ENCODE peak calls at places on chromosomes 7 and 10, in nine cellular contexts. F is brain microvascular endothelial cell; W is colonic mucosa; H is adrenal gland; C is CD4-positive, alpha-beta memory T cell; L is cardiac muscle cell; B is esophagus squamous epithelium; R is neuronal stem cell; T is upper lobe of right lung. Y is an unnamed sample.

GRCh38 chr10:32941357-32941756 is 16.7 kb downstream of the ITGB1 start:
- DNase-seq in F (no peak), L (no peak), W (no peak), B (no peak), C (no peak), T (no peak), H (no peak), R (no peak), Y (no peak)

GRCh38 chr10:26043469-26043868 is 109.4 kb downstream of the MYO3A start:
- DNase-seq in C (no peak), H (no peak), W (no peak), T (no peak), B (no peak), F (no peak), R (no peak), L (no peak), Y (no peak)

GRCh38 chr7:99379043-99379577 is 4.6 kb downstream of the ARPC1B start:
- DNase-seq in R (no peak), C (peak; percentile 58), H (peak; percentile 59), T (no peak), W (peak; percentile 54), L (peak; percentile 94), B (no peak), F (peak; percentile 85), Y (peak; percentile 16)

GRCh38 chr10:11782793-11783557 is 40.2 kb upstream of the PROSER2 start:
- DNase-seq in L (peak; percentile 71), R (peak; percentile 56), W (no peak), C (peak; percentile 16), T (peak; percentile 20), H (no peak), F (peak; percentile 39), B (no peak), Y (peak; percentile 49)

GRCh38 chr10:122051609-122052385 is 62.8 kb downstream of the TACC2 start:
- DNase-seq in W (peak; percentile 72), B (no peak), C (no peak), H (peak; percentile 77), R (peak; percentile 23), F (peak; percentile 54), T (peak; percentile 76), L (peak; percentile 77), Y (no peak)

GRCh38 chr10:50501478-50501877 is 122.3 kb downstream of the SGMS1 start:
- DNase-seq in H (no peak), W (no peak), B (no peak), C (no peak), R (no peak), F (no peak), T (no peak), L (peak; percentile 47), Y (no peak)

GRCh38 chr7:15921576-15921975 is 235.1 kb upstream of the MEOX2 start:
- DNase-seq in R (no peak), T (no peak), L (no peak), W (no peak), C (no peak), B (no peak), H (no peak), F (peak; percentile 9), Y (no peak)

GRCh38 chr10:111093741-111094380 is 17.0 kb downstream of the ADRA2A start:
- DNase-seq in F (peak; percentile 69), T (no peak), H (no peak), R (no peak), L (peak; percentile 22), B (no peak), C (no peak), W (no peak), Y (no peak)

GRCh38 chr10:112294169-112294568 is 11.0 kb downstream of the TECTB start:
- DNase-seq in H (no peak), C (no peak), B (no peak), R (no peak), W (no peak), F (no peak), T (no peak), L (no peak), Y (no peak)

GRCh38 chr10:112299456-112299855 is 16.3 kb downstream of the TECTB start:
- DNase-seq in B (no peak), R (no peak), F (no peak), H (no peak), T (no peak), W (no peak), C (no peak), L (no peak), Y (no peak)

GRCh38 chr10:112298581-112298980 is 15.4 kb downstream of the TECTB start:
- DNase-seq in F (no peak), H (no peak), W (no peak), L (no peak), T (no peak), C (no peak), R (no peak), B (no peak), Y (no peak)

GRCh38 chr10:112296908-112297331 is 13.7 kb downstream of the TECTB start:
- DNase-seq in H (no peak), B (no peak), W (no peak), R (no peak), L (no peak), C (no peak), F (no peak), T (no peak), Y (no peak)

DNA sequence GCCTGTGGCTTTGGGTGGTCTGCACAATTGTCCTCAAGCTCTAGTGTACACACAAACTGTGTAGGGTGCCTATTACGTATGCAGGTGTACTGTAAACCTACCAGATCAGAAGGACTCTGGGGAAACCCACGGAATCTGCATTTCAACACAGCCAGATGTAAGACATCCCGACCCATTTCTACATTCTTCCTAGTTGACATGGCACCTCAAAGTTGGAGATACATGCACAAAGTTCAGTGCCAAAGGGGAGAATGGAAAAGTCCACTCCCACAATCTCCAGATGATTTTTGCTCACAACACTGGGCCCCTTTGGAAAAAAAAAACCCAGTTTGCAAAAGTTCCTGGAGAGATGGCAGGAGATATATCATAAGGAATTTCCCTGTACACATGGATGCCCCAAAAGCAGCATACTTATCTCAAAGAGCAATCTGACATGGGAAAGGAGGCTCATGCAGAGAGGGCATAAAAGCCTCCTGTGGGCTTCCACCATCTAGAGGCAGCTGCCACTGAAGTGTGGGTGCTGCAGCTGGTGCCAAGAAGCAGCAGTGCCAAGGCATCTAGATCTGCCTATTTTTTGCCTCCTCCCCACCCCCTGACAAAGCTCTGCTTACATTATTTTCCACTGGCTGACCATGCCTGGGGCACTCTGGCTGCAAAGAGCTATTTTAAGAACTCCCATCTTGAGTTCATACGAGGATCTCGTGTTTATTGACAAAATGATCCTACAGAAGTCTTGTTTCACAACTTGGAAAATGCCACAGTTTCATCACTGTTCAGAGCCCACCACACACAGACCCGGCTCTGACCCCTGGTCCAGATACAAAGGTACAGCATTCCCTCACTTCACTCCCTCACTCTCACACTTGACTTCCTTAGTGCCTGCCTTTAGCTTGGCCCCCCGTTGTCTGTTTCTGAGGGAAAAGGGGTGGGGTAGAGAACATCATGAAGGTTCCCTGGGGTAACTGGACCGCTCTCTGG is 12.9 kb downstream of the TECTB start:
- DNase-seq in F (no peak), L (peak; percentile 3), T (no peak), W (no peak), B (no peak), R (no peak), C (no peak), H (peak; percentile 5), Y (no peak)
- H3K4me3 ChIP-seq in F (no peak overlapping the region), L (no peak overlapping the region), T (no peak overlapping the region), W (no peak overlapping the region), B (no peak overlapping the region), R (no peak overlapping the region), C (no peak overlapping the region), H (no peak overlapping the region), Y (no peak overlapping the region)

DNA sequence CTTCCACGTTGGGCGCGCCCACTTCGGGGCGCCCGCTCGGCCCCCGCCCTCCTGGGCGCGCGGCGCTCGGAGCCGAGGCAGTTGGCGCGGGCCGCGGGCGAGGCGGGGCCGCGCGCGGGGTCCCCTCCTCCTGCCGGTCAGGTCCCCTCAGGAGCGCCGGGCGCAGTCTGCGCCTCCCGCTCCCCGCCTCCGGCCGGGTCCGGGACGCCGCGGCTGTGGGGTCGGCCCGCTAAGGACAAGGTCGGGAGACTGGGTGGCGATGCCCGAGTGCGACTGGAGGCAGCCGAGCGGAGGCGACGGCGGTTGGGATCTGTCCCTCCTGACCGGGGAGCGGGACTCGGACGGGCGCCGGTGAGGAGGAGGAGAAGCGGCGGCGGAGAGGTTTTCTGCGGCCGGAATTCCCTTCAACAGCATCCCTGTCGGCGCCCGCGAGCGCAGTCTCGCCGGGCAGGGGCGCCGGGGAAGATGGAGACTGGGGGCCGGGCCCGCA is at the start of gene ATRNL1:
- DNase-seq in F (no peak), T (peak; percentile 65), R (peak; percentile 60), L (peak; percentile 11), W (no peak), B (no peak), H (peak; percentile 51), C (no peak), Y (no peak)
- H3K27ac ChIP-seq in F (peak within 1 kb of the TSS; percentile 55), T (no peak within 1 kb of the TSS), R (peak within 1 kb of the TSS; percentile 56), L (peak within 1 kb of the TSS; percentile 94), W (no peak within 1 kb of the TSS), B (peak within 1 kb of the TSS; percentile 67), H (peak within 1 kb of the TSS; percentile 75), C (no peak within 1 kb of the TSS), Y (no peak within 1 kb of the TSS)

DNA sequence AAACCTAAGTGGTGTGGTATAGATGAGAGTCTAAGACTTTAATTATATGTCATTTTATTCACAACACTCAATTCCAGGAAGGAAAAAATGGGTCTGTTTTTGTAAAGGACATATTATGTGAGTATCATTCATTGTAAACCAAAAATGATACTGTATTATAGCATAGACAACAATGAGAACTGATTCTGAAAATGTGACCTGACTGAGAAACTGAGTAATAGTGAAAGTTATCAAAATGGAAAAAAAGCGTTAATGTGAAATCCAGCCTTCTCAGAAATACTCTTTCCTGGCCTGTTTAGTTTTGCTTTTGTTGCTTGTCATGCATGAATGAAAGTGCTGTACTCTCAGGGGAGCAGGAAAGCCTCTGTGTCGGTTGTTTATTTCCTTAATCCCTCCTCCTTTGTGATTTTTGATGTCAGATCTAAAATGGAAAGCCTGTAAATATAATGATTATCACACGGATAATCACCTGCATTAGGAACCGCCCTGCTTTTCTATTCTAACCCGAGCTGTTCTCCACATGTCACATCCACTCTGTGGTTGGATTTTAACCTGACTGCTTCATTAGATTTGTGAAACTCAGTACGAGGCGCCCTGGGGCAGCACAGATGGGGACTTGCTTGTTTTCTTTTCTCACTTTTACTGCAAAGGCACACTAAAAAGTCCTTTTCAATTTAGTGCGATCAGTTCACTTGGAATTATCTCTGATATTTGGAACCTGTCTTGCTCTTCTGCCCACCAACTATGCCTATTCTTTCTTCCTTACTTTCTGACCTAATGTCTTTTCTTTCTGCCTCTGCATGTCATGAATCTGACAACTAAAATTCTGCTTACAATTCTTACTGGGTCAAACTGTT is 240.9 kb upstream of the KAT6B start:
- DNase-seq in L (peak; percentile 19), F (no peak), C (peak; percentile 75), B (no peak), R (no peak), W (no peak), T (no peak), H (peak; percentile 5), Y (peak; percentile 58)
- H3K4me3 ChIP-seq in L (no peak overlapping the region), F (no peak overlapping the region), C (peak overlapping the region; percentile 49), B (no peak overlapping the region), R (peak overlapping the region; percentile 6), W (no peak overlapping the region), T (no peak overlapping the region), H (no peak overlapping the region), Y (peak overlapping the region; percentile 18)

GRCh38 chr10:102648269-102648888 is 4.1 kb downstream of the TRIM8 start:
- DNase-seq in L (no peak), R (no peak), B (no peak), H (no peak), C (no peak), T (no peak), F (no peak), W (no peak), Y (no peak)

GRCh38 chr10:102648889-102649752 is 4.8 kb downstream of the TRIM8 start:
- DNase-seq in R (peak; percentile 75), H (no peak), T (peak; percentile 81), L (no peak), W (no peak), F (no peak), B (no peak), C (peak; percentile 28), Y (no peak)

GRCh38 chr10:102651455-102652169 is 7.3 kb downstream of the TRIM8 start:
- DNase-seq in F (no peak), H (no peak), C (no peak), R (no peak), T (no peak), B (no peak), W (no peak), L (no peak), Y (no peak)

GRCh38 chr10:102650655-102651454 is 6.6 kb downstream of the TRIM8 start:
- DNase-seq in F (no peak), B (no peak), T (peak; percentile 65), W (no peak), L (no peak), C (no peak), R (no peak), H (no peak), Y (no peak)

GRCh38 chr10:102649770-102650654 is 5.7 kb downstream of the TRIM8 start:
- DNase-seq in B (no peak), L (no peak), H (no peak), W (no peak), T (peak; percentile 69), F (no peak), R (no peak), C (no peak), Y (no peak)
- H3K27ac ChIP-seq in B (peak overlapping the region; percentile 97), L (peak overlapping the region; percentile 65), H (peak overlapping the region; percentile 14), W (peak overlapping the region; percentile 11), T (peak overlapping the region; percentile 77), F (no peak overlapping the region), R (peak overlapping the region; percentile 100), C (peak overlapping the region; percentile 82), Y (peak overlapping the region; percentile 98)

Y was measured in naive thymus-derived CD4-positive, alpha-beta T cell.